ENCODE peak calls at places on chromosomes 5 and 9, in seven cellular contexts. P is epithelial cell of esophagus, K is skeletal muscle cell, E is GM12878, Q is AG04450, R is epithelial cell of proximal tubule, S is psoas muscle. H is an unnamed sample.

GRCh38 chr9:93948456-93949072 is 6.6 kb downstream of the BARX1 start:
- DNase-seq in S (no peak), K (no peak), Q (no peak), E (no peak), R (no peak), P (no peak), H (no peak)

GRCh38 chr9:135665795-135666189 is 2.7 kb downstream of the LCN9 start:
- DNase-seq in R (no peak), K (no peak), E (no peak), Q (no peak), P (no peak), S (peak; percentile 35), H (peak; percentile 37)

GRCh38 chr5:93583799-93584530 is 943 bp downstream of the NR2F1 start:
- DNase-seq in S (peak; percentile 81), R (no peak), Q (no peak), K (no peak), E (no peak), P (peak; percentile 62), H (peak; percentile 88)

GRCh38 chr9:136364369-136364748 is 815 bp upstream of the DNLZ start:
- DNase-seq in S (no peak), Q (no peak), E (no peak), R (no peak), P (no peak), K (no peak), H (peak; percentile 90)

GRCh38 chr9:89740722-89741121 is 135.9 kb downstream of the GADD45G start:
- DNase-seq in K (no peak), Q (no peak), E (peak; percentile 57), R (no peak), S (no peak), P (no peak), H (peak; percentile 84)

GRCh38 chr5:55691265-55692105 is 20.6 kb downstream of the SLC38A9 start:
- DNase-seq in E (no peak), S (no peak), P (peak; percentile 56), Q (no peak), R (no peak), K (no peak), H (no peak)

GRCh38 chr5:109775130-109775529 is 85.4 kb downstream of the MAN2A1 start:
- DNase-seq in S (no peak), K (no peak), E (no peak), Q (no peak), R (no peak), P (no peak), H (no peak)

GRCh38 chr9:135440620-135441019 is 39.0 kb upstream of the PPP1R26 start:
- DNase-seq in E (no peak), R (no peak), Q (no peak), S (no peak), K (no peak), P (peak; percentile 16), H (no peak)

GRCh38 chr5:62328772-62329491 is 22.9 kb downstream of the KIF2A start:
- DNase-seq in S (no peak), P (no peak), R (no peak), E (no peak), Q (no peak), K (no peak), H (no peak)

GRCh38 chr5:36691241-36691640 is 84.8 kb downstream of the SLC1A3 start:
- DNase-seq in Q (no peak), S (no peak), E (no peak), R (no peak), K (no peak), P (peak; percentile 55), H (no peak)

GRCh38 chr9:76912631-76913275 is 6.8 kb upstream of the PRUNE2 start:
- DNase-seq in Q (no peak), P (peak; percentile 35), K (no peak), S (no peak), R (peak; percentile 83), E (no peak), H (no peak)

GRCh38 chr5:154543380-154543779 is 65.4 kb upstream of the HAND1 start:
- DNase-seq in R (no peak), E (no peak), K (no peak), S (no peak), Q (no peak), P (no peak), H (no peak)

GRCh38 chr9:125600194-125600593 is 106.8 kb downstream of the MAPKAP1 start:
- DNase-seq in P (no peak), S (no peak), R (no peak), K (no peak), E (no peak), Q (no peak), H (no peak)

GRCh38 chr5:112263469-112263868 is 155.6 kb downstream of the EPB41L4A start:
- DNase-seq in R (no peak), E (no peak), P (no peak), S (no peak), K (no peak), Q (no peak), H (no peak)

GRCh38 chr9:112112941-112113399 is 62.1 kb downstream of the SUSD1 start:
- DNase-seq in Q (no peak), P (peak; percentile 82), K (no peak), S (no peak), R (no peak), E (no peak), H (no peak)

GRCh38 chr5:119318256-119318914 is 37.4 kb upstream of the TNFAIP8 start:
- DNase-seq in P (peak; percentile 52), R (no peak), E (no peak), S (no peak), K (no peak), Q (no peak), H (peak; percentile 78)

GRCh38 chr5:88820581-88820980 is 62.4 kb downstream of the MEF2C start:
- DNase-seq in Q (no peak), K (no peak), P (no peak), S (no peak), E (no peak), R (no peak), H (no peak)

GRCh38 chr9:16561121-16561520 is 309.3 kb downstream of the BNC2 start:
- DNase-seq in P (no peak), S (no peak), Q (no peak), R (no peak), E (no peak), K (no peak), H (no peak)

GRCh38 chr9:100222674-100223073 is 123.6 kb downstream of the INVS start:
- DNase-seq in S (no peak), K (peak; percentile 7), R (no peak), Q (no peak), E (no peak), P (peak; percentile 42), H (no peak)

GRCh38 chr9:112846528-112847488 is 43.9 kb downstream of the SLC46A2 start:
- DNase-seq in S (no peak), R (no peak), Q (no peak), E (no peak), P (no peak), K (no peak), H (no peak)

GRCh38 chr5:135980650-135981049 is 25.9 kb upstream of the LECT2 start:
- DNase-seq in S (no peak), K (no peak), R (no peak), E (no peak), P (no peak), Q (no peak), H (no peak)

GRCh38 chr5:140273401-140273877 is 29.5 kb downstream of the PFDN1 start:
- DNase-seq in S (no peak), Q (no peak), K (no peak), P (peak; percentile 27), R (no peak), E (no peak), H (no peak)

DNA sequence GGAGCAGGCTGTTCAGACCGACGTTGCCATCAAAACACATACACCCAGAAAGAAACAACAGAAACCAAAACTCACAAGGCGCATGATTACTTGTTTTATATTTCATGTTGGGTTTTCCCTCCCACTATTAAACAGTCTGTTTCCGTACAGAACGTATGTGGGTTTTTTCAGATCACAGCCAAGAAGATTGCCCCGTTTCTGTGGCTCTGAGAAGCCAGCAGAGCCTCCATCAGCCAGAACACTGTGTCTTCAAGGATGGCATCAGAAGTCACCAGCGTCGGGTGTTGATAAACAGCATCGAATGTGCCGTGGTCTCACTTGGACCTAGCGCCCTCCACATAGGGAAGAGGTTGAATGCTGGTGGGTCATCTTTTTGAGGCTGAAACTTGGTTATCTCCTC is 42.8 kb downstream of the FAM78A start:
- DNase-seq in K (no peak), P (no peak), Q (no peak), S (no peak), R (no peak), E (no peak), H (no peak)
- H3K4me3 ChIP-seq in K (no peak overlapping the region), P (no peak overlapping the region), Q (no peak overlapping the region), S (no peak overlapping the region), R (no peak overlapping the region), E (no peak overlapping the region), H (no peak overlapping the region)

GRCh38 chr5:60185230-60186104 is 291.9 kb upstream of the PDE4D start:
- DNase-seq in S (no peak), K (no peak), R (no peak), P (peak; percentile 7), Q (no peak), E (no peak), H (no peak)
- H3K4me3 ChIP-seq in S (no peak overlapping the region), K (no peak overlapping the region), R (peak overlapping the region; percentile 28), P (no peak overlapping the region), Q (no peak overlapping the region), E (no peak overlapping the region), H (no peak overlapping the region)

DNA sequence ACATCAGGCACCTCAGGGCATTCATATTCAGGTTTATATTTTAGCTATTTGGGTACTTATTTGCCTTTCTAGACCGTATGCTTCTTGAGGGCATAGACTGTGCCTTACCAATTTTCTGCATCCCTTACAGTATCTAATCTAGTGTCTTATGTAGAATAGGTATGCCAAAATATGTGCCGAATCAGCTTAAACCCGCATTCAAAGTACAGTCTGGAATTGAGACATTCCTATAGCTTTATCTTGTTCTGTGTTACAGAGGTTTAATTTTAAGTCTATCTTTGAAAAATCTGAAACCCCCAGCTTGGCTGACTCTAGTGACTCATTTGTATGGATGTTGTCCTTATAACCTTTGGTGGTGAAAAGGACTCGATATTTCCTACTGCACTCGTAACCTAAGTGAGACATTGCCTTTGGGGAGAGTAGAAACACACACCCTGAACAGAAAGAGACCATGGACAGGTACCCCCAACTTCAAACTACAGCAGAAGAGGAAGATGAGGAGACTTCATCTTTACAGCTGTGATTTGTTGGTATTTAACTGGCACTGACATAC is 27.0 kb upstream of the TMOD1 start:
- DNase-seq in P (no peak), E (no peak), K (no peak), S (no peak), R (no peak), Q (no peak), H (no peak)
- H3K4me3 ChIP-seq in P (no peak overlapping the region), E (no peak overlapping the region), K (no peak overlapping the region), S (no peak overlapping the region), R (no peak overlapping the region), Q (no peak overlapping the region), H (no peak overlapping the region)

GRCh38 chr5:57495688-57496087 is 13.1 kb upstream of the ACTBL2 start:
- DNase-seq in R (no peak), Q (no peak), S (no peak), P (peak; percentile 20), E (no peak), K (no peak), H (no peak)

GRCh38 chr5:57501414-57502321 is 19.1 kb upstream of the ACTBL2 start:
- DNase-seq in R (no peak), P (no peak), K (no peak), Q (no peak), S (no peak), E (no peak), H (no peak)

GRCh38 chr5:57497733-57498132 is 15.1 kb upstream of the ACTBL2 start:
- DNase-seq in S (no peak), E (no peak), K (no peak), Q (no peak), R (no peak), P (no peak), H (no peak)

GRCh38 chr5:57503433-57503832 is 20.8 kb upstream of the ACTBL2 start:
- DNase-seq in S (no peak), Q (no peak), R (no peak), K (no peak), P (no peak), E (no peak), H (no peak)

GRCh38 chr5:57499262-57500050 is 16.8 kb upstream of the ACTBL2 start:
- DNase-seq in P (peak; percentile 81), E (peak; percentile 44), R (no peak), K (no peak), Q (no peak), S (no peak), H (no peak)
- H3K4me3 ChIP-seq in P (no peak overlapping the region), E (peak overlapping the region; percentile 42), R (no peak overlapping the region), K (no peak overlapping the region), Q (no peak overlapping the region), S (peak overlapping the region; percentile 31), H (peak overlapping the region; percentile 8)

H was measured in spleen.